ENCODE peak calls at places on chromosome 22, in eight cellular contexts. One of them, this sample, is unnamed.

GRCh38 chr22:48807155-48807554 is 1020.5 kb downstream of the BRD1 start:
- DNase-seq in AG08396: no peak
- DNase-seq in pons: peak
- DNase-seq in NCI-H2227 treated with DMSO at 0.1 percent for 48 hours: no peak
- DNase-seq in NCI-H774: no peak
- DNase-seq in heart left ventricle: no peak
- DNase-seq in RCC 7860: no peak
- DNase-seq in activated effector memory CD4-positive, alpha-beta T cell treated with anti-CD3 and anti-CD28 coated beads, Interleukin-2, amount 50 U/mL, for 16 hours: no peak
- DNase-seq in this sample: no peak

GRCh38 chr22:47333625-47334024 is 571.2 kb downstream of the TBC1D22A start:
- DNase-seq in AG08396: peak
- DNase-seq in pons: no peak
- DNase-seq in NCI-H2227 treated with DMSO at 0.1 percent for 48 hours: no peak
- DNase-seq in NCI-H774: peak
- DNase-seq in heart left ventricle: no peak
- DNase-seq in RCC 7860: peak
- DNase-seq in activated effector memory CD4-positive, alpha-beta T cell treated with anti-CD3 and anti-CD28 coated beads, Interleukin-2, amount 50 U/mL, for 16 hours: no peak
- DNase-seq in this sample: peak

GRCh38 chr22:36377022-36377631 is 10.6 kb downstream of the MYH9 start:
- DNase-seq in AG08396: no peak
- DNase-seq in pons: no peak
- DNase-seq in NCI-H2227 treated with DMSO at 0.1 percent for 48 hours: no peak
- DNase-seq in NCI-H774: no peak
- DNase-seq in heart left ventricle: no peak
- DNase-seq in RCC 7860: no peak
- DNase-seq in activated effector memory CD4-positive, alpha-beta T cell treated with anti-CD3 and anti-CD28 coated beads, Interleukin-2, amount 50 U/mL, for 16 hours: peak
- DNase-seq in this sample: no peak

GRCh38 chr22:20549232-20549841 is 41.9 kb downstream of the MED15 start:
- DNase-seq in AG08396: no peak
- DNase-seq in pons: no peak
- DNase-seq in NCI-H2227 treated with DMSO at 0.1 percent for 48 hours: no peak
- DNase-seq in NCI-H774: no peak
- DNase-seq in heart left ventricle: no peak
- DNase-seq in RCC 7860: no peak
- DNase-seq in activated effector memory CD4-positive, alpha-beta T cell treated with anti-CD3 and anti-CD28 coated beads, Interleukin-2, amount 50 U/mL, for 16 hours: peak
- DNase-seq in this sample: peak

GRCh38 chr22:41996826-41997225 is 1.8 kb upstream of the WBP2NL start:
- DNase-seq in AG08396: no peak
- DNase-seq in pons: no peak
- DNase-seq in NCI-H2227 treated with DMSO at 0.1 percent for 48 hours: no peak
- DNase-seq in NCI-H774: no peak
- DNase-seq in heart left ventricle: no peak
- DNase-seq in RCC 7860: no peak
- DNase-seq in activated effector memory CD4-positive, alpha-beta T cell treated with anti-CD3 and anti-CD28 coated beads, Interleukin-2, amount 50 U/mL, for 16 hours: no peak
- DNase-seq in this sample: no peak

GRCh38 chr22:40525250-40525884 is 111.2 kb downstream of the MRTFA start:
- DNase-seq in AG08396: no peak
- DNase-seq in pons: no peak
- DNase-seq in NCI-H2227 treated with DMSO at 0.1 percent for 48 hours: no peak
- DNase-seq in NCI-H774: no peak
- DNase-seq in heart left ventricle: no peak
- DNase-seq in RCC 7860: no peak
- DNase-seq in activated effector memory CD4-positive, alpha-beta T cell treated with anti-CD3 and anti-CD28 coated beads, Interleukin-2, amount 50 U/mL, for 16 hours: peak
- DNase-seq in this sample: no peak

GRCh38 chr22:45053094-45053493 is 43.3 kb upstream of the PHF21B start:
- DNase-seq in AG08396: no peak
- DNase-seq in pons: no peak
- DNase-seq in NCI-H2227 treated with DMSO at 0.1 percent for 48 hours: no peak
- DNase-seq in NCI-H774: no peak
- DNase-seq in heart left ventricle: no peak
- DNase-seq in RCC 7860: no peak
- DNase-seq in activated effector memory CD4-positive, alpha-beta T cell treated with anti-CD3 and anti-CD28 coated beads, Interleukin-2, amount 50 U/mL, for 16 hours: no peak
- DNase-seq in this sample: no peak

GRCh38 chr22:25202290-25202921 is 2.7 kb downstream of the CRYBB3 start:
- DNase-seq in AG08396: peak
- DNase-seq in pons: peak
- DNase-seq in NCI-H2227 treated with DMSO at 0.1 percent for 48 hours: peak
- DNase-seq in NCI-H774: peak
- DNase-seq in heart left ventricle: no peak
- DNase-seq in RCC 7860: peak
- DNase-seq in activated effector memory CD4-positive, alpha-beta T cell treated with anti-CD3 and anti-CD28 coated beads, Interleukin-2, amount 50 U/mL, for 16 hours: peak
- DNase-seq in this sample: peak

GRCh38 chr22:26894766-26895485 is 237.5 kb downstream of the MIAT start:
- DNase-seq in AG08396: peak
- DNase-seq in pons: peak
- DNase-seq in NCI-H2227 treated with DMSO at 0.1 percent for 48 hours: no peak
- DNase-seq in NCI-H774: no peak
- DNase-seq in heart left ventricle: no peak
- DNase-seq in RCC 7860: peak
- DNase-seq in activated effector memory CD4-positive, alpha-beta T cell treated with anti-CD3 and anti-CD28 coated beads, Interleukin-2, amount 50 U/mL, for 16 hours: no peak
- DNase-seq in this sample: peak

GRCh38 chr22:47376901-47377520 is 614.6 kb downstream of the TBC1D22A start:
- DNase-seq in AG08396: no peak
- DNase-seq in pons: no peak
- DNase-seq in NCI-H2227 treated with DMSO at 0.1 percent for 48 hours: no peak
- DNase-seq in NCI-H774: no peak
- DNase-seq in heart left ventricle: peak
- DNase-seq in RCC 7860: no peak
- DNase-seq in activated effector memory CD4-positive, alpha-beta T cell treated with anti-CD3 and anti-CD28 coated beads, Interleukin-2, amount 50 U/mL, for 16 hours: peak
- DNase-seq in this sample: no peak

GRCh38 chr22:28052818-28053217 is 133.8 kb upstream of the PITPNB start:
- DNase-seq in AG08396: no peak
- DNase-seq in pons: no peak
- DNase-seq in NCI-H2227 treated with DMSO at 0.1 percent for 48 hours: peak
- DNase-seq in NCI-H774: peak
- DNase-seq in heart left ventricle: no peak
- DNase-seq in RCC 7860: no peak
- DNase-seq in activated effector memory CD4-positive, alpha-beta T cell treated with anti-CD3 and anti-CD28 coated beads, Interleukin-2, amount 50 U/mL, for 16 hours: no peak
- DNase-seq in this sample: no peak